ENCODE peak calls at places on chromosomes 4 and X, in seven cellular contexts. One of them, this sample, is unnamed.

GRCh38 chr4:94545296-94545695 is 93.6 kb downstream of the PDLIM5 start:
- DNase-seq in epithelial cell of esophagus: no peak
- DNase-seq in tibial artery: no peak
- DNase-seq in fibroblast of mammary gland: peak
- DNase-seq in CD4-positive, CD25-positive, alpha-beta regulatory T cell: no peak
- DNase-seq in gastrocnemius medialis: no peak
- DNase-seq in K562: no peak
- DNase-seq in this sample: no peak

GRCh38 chrX:67624324-67624723 is 80.5 kb downstream of the AR start:
- DNase-seq in CD4-positive, CD25-positive, alpha-beta regulatory T cell: no peak
- DNase-seq in fibroblast of mammary gland: no peak
- DNase-seq in K562: no peak
- DNase-seq in gastrocnemius medialis: no peak
- DNase-seq in tibial artery: no peak
- DNase-seq in epithelial cell of esophagus: no peak
- DNase-seq in this sample: no peak

GRCh38 chr4:21512351-21512750 is 436.2 kb downstream of the KCNIP4 start:
- DNase-seq in tibial artery: no peak
- DNase-seq in fibroblast of mammary gland: peak
- DNase-seq in epithelial cell of esophagus: peak
- DNase-seq in K562: no peak
- DNase-seq in gastrocnemius medialis: no peak
- DNase-seq in CD4-positive, CD25-positive, alpha-beta regulatory T cell: no peak
- DNase-seq in this sample: no peak

GRCh38 chr4:24248674-24249644 is 335.4 kb downstream of the DHX15 start:
- DNase-seq in gastrocnemius medialis: no peak
- DNase-seq in K562: no peak
- DNase-seq in epithelial cell of esophagus: no peak
- DNase-seq in fibroblast of mammary gland: no peak
- DNase-seq in tibial artery: no peak
- DNase-seq in CD4-positive, CD25-positive, alpha-beta regulatory T cell: no peak
- DNase-seq in this sample: no peak

GRCh38 chr4:81380364-81380853 is 91.3 kb downstream of the RASGEF1B start:
- DNase-seq in K562: no peak
- DNase-seq in fibroblast of mammary gland: no peak
- DNase-seq in gastrocnemius medialis: no peak
- DNase-seq in tibial artery: no peak
- DNase-seq in CD4-positive, CD25-positive, alpha-beta regulatory T cell: no peak
- DNase-seq in epithelial cell of esophagus: no peak
- DNase-seq in this sample: no peak

GRCh38 chr4:14168919-14169318 is 541.4 kb upstream of the BOD1L1 start:
- DNase-seq in gastrocnemius medialis: peak
- DNase-seq in tibial artery: no peak
- DNase-seq in K562: no peak
- DNase-seq in epithelial cell of esophagus: peak
- DNase-seq in CD4-positive, CD25-positive, alpha-beta regulatory T cell: no peak
- DNase-seq in fibroblast of mammary gland: peak
- DNase-seq in this sample: peak

GRCh38 chr4:168656946-168657473 is 160.2 kb downstream of the PALLD start:
- DNase-seq in tibial artery: no peak
- DNase-seq in CD4-positive, CD25-positive, alpha-beta regulatory T cell: no peak
- DNase-seq in gastrocnemius medialis: no peak
- DNase-seq in epithelial cell of esophagus: no peak
- DNase-seq in K562: no peak
- DNase-seq in fibroblast of mammary gland: no peak
- DNase-seq in this sample: no peak

GRCh38 chr4:87019898-87020297 is 85.1 kb downstream of the AFF1 start:
- DNase-seq in tibial artery: no peak
- DNase-seq in CD4-positive, CD25-positive, alpha-beta regulatory T cell: no peak
- DNase-seq in epithelial cell of esophagus: no peak
- DNase-seq in K562: no peak
- DNase-seq in gastrocnemius medialis: no peak
- DNase-seq in fibroblast of mammary gland: no peak
- DNase-seq in this sample: no peak

GRCh38 chr4:117137143-117137542 is 51.8 kb upstream of the TRAM1L1 start:
- DNase-seq in tibial artery: no peak
- DNase-seq in CD4-positive, CD25-positive, alpha-beta regulatory T cell: no peak
- DNase-seq in fibroblast of mammary gland: peak
- DNase-seq in epithelial cell of esophagus: peak
- DNase-seq in gastrocnemius medialis: no peak
- DNase-seq in K562: no peak
- DNase-seq in this sample: no peak

GRCh38 chr4:173878701-173879100 is 348.7 kb upstream of the HAND2 start:
- DNase-seq in gastrocnemius medialis: no peak
- DNase-seq in tibial artery: no peak
- DNase-seq in CD4-positive, CD25-positive, alpha-beta regulatory T cell: no peak
- DNase-seq in epithelial cell of esophagus: no peak
- DNase-seq in fibroblast of mammary gland: peak
- DNase-seq in K562: no peak
- DNase-seq in this sample: no peak

GRCh38 chrX:17078031-17078730 is 131.7 kb downstream of the REPS2 start:
- DNase-seq in tibial artery: no peak
- DNase-seq in gastrocnemius medialis: no peak
- DNase-seq in fibroblast of mammary gland: peak
- DNase-seq in K562: no peak
- DNase-seq in epithelial cell of esophagus: peak
- DNase-seq in CD4-positive, CD25-positive, alpha-beta regulatory T cell: no peak
- DNase-seq in this sample: no peak

GRCh38 chr4:89904524-89904923 is 9.9 kb downstream of the MMRN1 start:
- DNase-seq in fibroblast of mammary gland: no peak
- DNase-seq in tibial artery: no peak
- DNase-seq in CD4-positive, CD25-positive, alpha-beta regulatory T cell: no peak
- DNase-seq in K562: no peak
- DNase-seq in epithelial cell of esophagus: no peak
- DNase-seq in gastrocnemius medialis: no peak
- DNase-seq in this sample: no peak

GRCh38 chr4:38082424-38083374 is 122.5 kb downstream of the PTTG2 start:
- DNase-seq in epithelial cell of esophagus: no peak
- DNase-seq in K562: no peak
- DNase-seq in tibial artery: no peak
- DNase-seq in CD4-positive, CD25-positive, alpha-beta regulatory T cell: no peak
- DNase-seq in fibroblast of mammary gland: peak
- DNase-seq in gastrocnemius medialis: no peak
- DNase-seq in this sample: no peak

GRCh38 chr4:1411436-1412375 is 5.5 kb upstream of the NKX1-1 start:
- DNase-seq in tibial artery: no peak
- DNase-seq in K562: peak
- DNase-seq in gastrocnemius medialis: no peak
- DNase-seq in CD4-positive, CD25-positive, alpha-beta regulatory T cell: no peak
- DNase-seq in fibroblast of mammary gland: no peak
- DNase-seq in epithelial cell of esophagus: no peak
- DNase-seq in this sample: no peak

GRCh38 chr4:128660361-128660964 is 149.0 kb upstream of the JADE1 start:
- DNase-seq in epithelial cell of esophagus: no peak
- DNase-seq in gastrocnemius medialis: peak
- DNase-seq in fibroblast of mammary gland: peak
- DNase-seq in K562: no peak
- DNase-seq in tibial artery: no peak
- DNase-seq in CD4-positive, CD25-positive, alpha-beta regulatory T cell: no peak
- DNase-seq in this sample: no peak
- H3K4me3 ChIP-seq in epithelial cell of esophagus: no peak
- H3K4me3 ChIP-seq in gastrocnemius medialis: no peak
- H3K4me3 ChIP-seq in fibroblast of mammary gland: no peak
- H3K4me3 ChIP-seq in K562: no peak
- H3K4me3 ChIP-seq in tibial artery: no peak
- H3K4me3 ChIP-seq in CD4-positive, CD25-positive, alpha-beta regulatory T cell: no peak
- H3K4me3 ChIP-seq in this sample: no peak

DNA sequence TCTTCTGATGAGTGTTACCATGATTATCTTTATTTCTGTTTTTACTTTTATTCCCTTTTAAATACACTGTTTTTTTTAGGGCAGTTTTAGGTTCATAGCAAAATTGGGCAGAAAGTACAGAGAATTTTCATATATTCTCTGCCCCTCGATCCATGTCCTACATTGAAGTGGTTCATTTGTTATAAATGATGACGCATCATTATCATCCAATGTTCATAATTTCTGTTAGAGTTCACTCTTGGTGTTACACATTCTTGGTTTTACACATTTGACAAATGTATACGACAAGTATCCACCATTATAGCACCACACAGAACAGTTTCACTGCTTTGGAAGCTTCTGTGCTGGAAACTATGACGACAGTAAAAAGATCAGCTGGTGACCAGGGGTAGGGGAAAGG is 578.1 kb upstream of the AADAT start:
- DNase-seq in tibial artery: no peak
- DNase-seq in epithelial cell of esophagus: no peak
- DNase-seq in K562: no peak
- DNase-seq in fibroblast of mammary gland: no peak
- DNase-seq in CD4-positive, CD25-positive, alpha-beta regulatory T cell: no peak
- DNase-seq in gastrocnemius medialis: no peak
- DNase-seq in this sample: no peak
- H3K4me3 ChIP-seq in tibial artery: no peak
- H3K4me3 ChIP-seq in epithelial cell of esophagus: no peak
- H3K4me3 ChIP-seq in K562: no peak
- H3K4me3 ChIP-seq in fibroblast of mammary gland: no peak
- H3K4me3 ChIP-seq in CD4-positive, CD25-positive, alpha-beta regulatory T cell: no peak
- H3K4me3 ChIP-seq in gastrocnemius medialis: no peak
- H3K4me3 ChIP-seq in this sample: no peak

GRCh38 chrX:100048156-100048555 is 361.9 kb downstream of the PCDH19 start:
- DNase-seq in tibial artery: no peak
- DNase-seq in fibroblast of mammary gland: no peak
- DNase-seq in epithelial cell of esophagus: no peak
- DNase-seq in CD4-positive, CD25-positive, alpha-beta regulatory T cell: no peak
- DNase-seq in gastrocnemius medialis: no peak
- DNase-seq in K562: no peak
- DNase-seq in this sample: no peak
- H3K4me3 ChIP-seq in tibial artery: no peak
- H3K4me3 ChIP-seq in fibroblast of mammary gland: no peak
- H3K4me3 ChIP-seq in epithelial cell of esophagus: no peak
- H3K4me3 ChIP-seq in CD4-positive, CD25-positive, alpha-beta regulatory T cell: no peak
- H3K4me3 ChIP-seq in gastrocnemius medialis: no peak
- H3K4me3 ChIP-seq in K562: no peak
- H3K4me3 ChIP-seq in this sample: no peak

GRCh38 chrX:46040001-46040400 is 505.2 kb downstream of the ZNF674 start:
- DNase-seq in epithelial cell of esophagus: peak
- DNase-seq in K562: no peak
- DNase-seq in CD4-positive, CD25-positive, alpha-beta regulatory T cell: no peak
- DNase-seq in tibial artery: no peak
- DNase-seq in fibroblast of mammary gland: no peak
- DNase-seq in gastrocnemius medialis: no peak
- DNase-seq in this sample: no peak
- H3K4me3 ChIP-seq in epithelial cell of esophagus: no peak
- H3K4me3 ChIP-seq in K562: no peak
- H3K4me3 ChIP-seq in CD4-positive, CD25-positive, alpha-beta regulatory T cell: no peak
- H3K4me3 ChIP-seq in tibial artery: no peak
- H3K4me3 ChIP-seq in fibroblast of mammary gland: no peak
- H3K4me3 ChIP-seq in gastrocnemius medialis: no peak
- H3K4me3 ChIP-seq in this sample: no peak

GRCh38 chr4:140004580-140005314 is 149.2 kb downstream of the MAML3 start:
- DNase-seq in CD4-positive, CD25-positive, alpha-beta regulatory T cell: no peak
- DNase-seq in fibroblast of mammary gland: peak
- DNase-seq in K562: no peak
- DNase-seq in epithelial cell of esophagus: peak
- DNase-seq in gastrocnemius medialis: peak
- DNase-seq in tibial artery: peak
- DNase-seq in this sample: peak

GRCh38 chr4:140000232-140000631 is 153.8 kb downstream of the MAML3 start:
- DNase-seq in epithelial cell of esophagus: no peak
- DNase-seq in fibroblast of mammary gland: no peak
- DNase-seq in K562: no peak
- DNase-seq in gastrocnemius medialis: no peak
- DNase-seq in tibial artery: no peak
- DNase-seq in CD4-positive, CD25-positive, alpha-beta regulatory T cell: no peak
- DNase-seq in this sample: no peak

GRCh38 chr4:140005699-140006098 is 148.3 kb downstream of the MAML3 start:
- DNase-seq in K562: no peak
- DNase-seq in CD4-positive, CD25-positive, alpha-beta regulatory T cell: no peak
- DNase-seq in tibial artery: no peak
- DNase-seq in gastrocnemius medialis: no peak
- DNase-seq in epithelial cell of esophagus: peak
- DNase-seq in fibroblast of mammary gland: no peak
- DNase-seq in this sample: no peak

GRCh38 chr4:140003851-140004579 is 150.0 kb downstream of the MAML3 start:
- DNase-seq in tibial artery: no peak
- DNase-seq in fibroblast of mammary gland: no peak
- DNase-seq in K562: no peak
- DNase-seq in gastrocnemius medialis: no peak
- DNase-seq in epithelial cell of esophagus: no peak
- DNase-seq in CD4-positive, CD25-positive, alpha-beta regulatory T cell: no peak
- DNase-seq in this sample: no peak
- H3K4me3 ChIP-seq in tibial artery: peak
- H3K4me3 ChIP-seq in fibroblast of mammary gland: peak
- H3K4me3 ChIP-seq in K562: no peak
- H3K4me3 ChIP-seq in gastrocnemius medialis: peak
- H3K4me3 ChIP-seq in epithelial cell of esophagus: peak
- H3K4me3 ChIP-seq in CD4-positive, CD25-positive, alpha-beta regulatory T cell: no peak
- H3K4me3 ChIP-seq in this sample: no peak

GRCh38 chr4:2868840-2869487 is 25.3 kb downstream of the ADD1 start:
- DNase-seq in gastrocnemius medialis: no peak
- DNase-seq in CD4-positive, CD25-positive, alpha-beta regulatory T cell: no peak
- DNase-seq in epithelial cell of esophagus: no peak
- DNase-seq in K562: no peak
- DNase-seq in fibroblast of mammary gland: no peak
- DNase-seq in tibial artery: no peak
- DNase-seq in this sample: no peak
- H3K4me3 ChIP-seq in gastrocnemius medialis: peak
- H3K4me3 ChIP-seq in CD4-positive, CD25-positive, alpha-beta regulatory T cell: no peak
- H3K4me3 ChIP-seq in epithelial cell of esophagus: no peak
- H3K4me3 ChIP-seq in K562: no peak
- H3K4me3 ChIP-seq in fibroblast of mammary gland: no peak
- H3K4me3 ChIP-seq in tibial artery: peak
- H3K4me3 ChIP-seq in this sample: peak

DNA sequence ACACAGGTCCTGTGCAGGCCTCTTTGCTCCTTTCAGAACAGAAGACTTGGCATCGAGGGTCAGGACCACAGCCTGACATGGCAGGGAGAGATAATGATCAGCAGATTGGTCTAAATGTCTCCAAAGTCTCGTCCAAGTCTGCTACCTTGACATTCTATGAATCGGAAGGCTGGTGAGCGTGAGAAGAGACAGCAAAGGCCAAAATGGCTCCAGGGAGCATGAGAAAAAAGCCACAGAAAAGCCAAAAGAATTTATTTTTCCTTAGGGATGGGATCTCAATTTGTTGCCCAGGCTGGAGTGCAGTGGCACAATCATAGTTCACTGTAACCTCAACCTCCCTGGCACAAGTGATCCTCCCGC is 32.3 kb upstream of the IQSEC2 start:
- DNase-seq in gastrocnemius medialis: no peak
- DNase-seq in fibroblast of mammary gland: no peak
- DNase-seq in K562: no peak
- DNase-seq in CD4-positive, CD25-positive, alpha-beta regulatory T cell: no peak
- DNase-seq in tibial artery: no peak
- DNase-seq in epithelial cell of esophagus: no peak
- DNase-seq in this sample: no peak
- H3K4me3 ChIP-seq in gastrocnemius medialis: no peak
- H3K4me3 ChIP-seq in fibroblast of mammary gland: no peak
- H3K4me3 ChIP-seq in K562: no peak
- H3K4me3 ChIP-seq in CD4-positive, CD25-positive, alpha-beta regulatory T cell: no peak
- H3K4me3 ChIP-seq in tibial artery: no peak
- H3K4me3 ChIP-seq in epithelial cell of esophagus: no peak
- H3K4me3 ChIP-seq in this sample: no peak